ENCODE peak calls at places on chromosomes 6 and 20, in four cellular contexts. One of them, this sample, is unnamed.

GRCh38 chr20:59032713-59033059 is 551 bp upstream of the ATP5F1E start:
- DNase-seq in K562: no peak
- DNase-seq in HepG2: peak; percentile 54
- DNase-seq in HCT116: peak; percentile 21
- DNase-seq in this sample: peak; percentile 64

GRCh38 chr6:39785281-39785680 is 6.9 kb upstream of the DAAM2 start:
- DNase-seq in K562: no peak
- DNase-seq in HepG2: no peak
- DNase-seq in HCT116: no peak
- DNase-seq in this sample: no peak

GRCh38 chr6:1394591-1395463 is 5.5 kb downstream of the FOXF2 start:
- DNase-seq in K562: no peak
- DNase-seq in HepG2: no peak
- DNase-seq in HCT116: no peak
- DNase-seq in this sample: no peak

GRCh38 chr6:30615219-30615957 is 1.7 kb downstream of the PPP1R10 start:
- DNase-seq in K562: no peak
- DNase-seq in HepG2: peak; percentile 83
- DNase-seq in HCT116: peak; percentile 75
- DNase-seq in this sample: no peak

GRCh38 chr20:48571945-48572589 is 255.7 kb downstream of the PREX1 start:
- DNase-seq in K562: no peak
- DNase-seq in HepG2: no peak
- DNase-seq in HCT116: no peak
- DNase-seq in this sample: peak; percentile 39

GRCh38 chr20:17419459-17419858 is 111.7 kb downstream of the BFSP1 start:
- DNase-seq in K562: no peak
- DNase-seq in HepG2: no peak
- DNase-seq in HCT116: no peak
- DNase-seq in this sample: no peak

GRCh38 chr6:145427232-145427631 is 308.1 kb downstream of the EPM2A start:
- DNase-seq in K562: no peak
- DNase-seq in HepG2: no peak
- DNase-seq in HCT116: no peak
- DNase-seq in this sample: no peak

GRCh38 chr6:69913361-69913760 is 47.0 kb downstream of the COL19A1 start:
- DNase-seq in K562: no peak
- DNase-seq in HepG2: no peak
- DNase-seq in HCT116: no peak
- DNase-seq in this sample: no peak

GRCh38 chr20:23362392-23363256 is 642 bp downstream of the GZF1 start:
- DNase-seq in K562: no peak
- DNase-seq in HepG2: peak; percentile 46
- DNase-seq in HCT116: no peak
- DNase-seq in this sample: no peak

GRCh38 chr20:36833275-36834020 is 42.5 kb upstream of the TLDC2 start:
- DNase-seq in K562: no peak
- DNase-seq in HepG2: no peak
- DNase-seq in HCT116: no peak
- DNase-seq in this sample: no peak

GRCh38 chr20:55424968-55425367 is 580.4 kb downstream of the CBLN4 start:
- DNase-seq in K562: no peak
- DNase-seq in HepG2: no peak
- DNase-seq in HCT116: no peak
- DNase-seq in this sample: no peak

GRCh38 chr20:4445331-4445730 is 276.4 kb upstream of the PRND start:
- DNase-seq in K562: no peak
- DNase-seq in HepG2: no peak
- DNase-seq in HCT116: no peak
- DNase-seq in this sample: no peak

GRCh38 chr6:137261393-137262154 is 42.4 kb upstream of the IFNGR1 start:
- DNase-seq in K562: no peak
- DNase-seq in HepG2: peak; percentile 82
- DNase-seq in HCT116: no peak
- DNase-seq in this sample: no peak

GRCh38 chr6:117194978-117195377 is 70.4 kb upstream of the VGLL2 start:
- DNase-seq in K562: no peak
- DNase-seq in HepG2: no peak
- DNase-seq in HCT116: no peak
- DNase-seq in this sample: no peak

GRCh38 chr6:37141291-37142046 is 28.5 kb upstream of the PIM1 start:
- DNase-seq in K562: no peak
- DNase-seq in HepG2: no peak
- DNase-seq in HCT116: no peak
- DNase-seq in this sample: no peak

GRCh38 chr6:161067749-161068148 is 76.2 kb downstream of the MAP3K4 start:
- DNase-seq in K562: no peak
- DNase-seq in HepG2: no peak
- DNase-seq in HCT116: no peak
- DNase-seq in this sample: no peak

GRCh38 chr6:132202569-132202968 is 198.7 kb downstream of the MOXD1 start:
- DNase-seq in K562: no peak
- DNase-seq in HepG2: no peak
- DNase-seq in HCT116: no peak
- DNase-seq in this sample: no peak

GRCh38 chr6:27472182-27472616 is 706 bp downstream of the ZNF184 start:
- DNase-seq in K562: peak; percentile 60
- DNase-seq in HepG2: peak; percentile 62
- DNase-seq in HCT116: peak; percentile 59
- DNase-seq in this sample: peak; percentile 56

GRCh38 chr20:40441771-40442170 is 247.3 kb downstream of the MAFB start:
- DNase-seq in K562: no peak
- DNase-seq in HepG2: no peak
- DNase-seq in HCT116: no peak
- DNase-seq in this sample: no peak

GRCh38 chr6:135905604-135906300 is 54.3 kb downstream of the PDE7B start:
- DNase-seq in K562: no peak
- DNase-seq in HepG2: no peak
- DNase-seq in HCT116: no peak
- DNase-seq in this sample: no peak

GRCh38 chr6:135906542-135906941 is 55.0 kb downstream of the PDE7B start:
- DNase-seq in K562: no peak
- DNase-seq in HepG2: no peak
- DNase-seq in HCT116: no peak
- DNase-seq in this sample: no peak

GRCh38 chr6:135910943-135911618 is 59.6 kb downstream of the PDE7B start:
- DNase-seq in K562: no peak
- DNase-seq in HepG2: no peak
- DNase-seq in HCT116: no peak
- DNase-seq in this sample: no peak

GRCh38 chr6:135913785-135914184 is 62.3 kb downstream of the PDE7B start:
- DNase-seq in K562: no peak
- DNase-seq in HepG2: no peak
- DNase-seq in HCT116: no peak
- DNase-seq in this sample: no peak

GRCh38 chr6:135909737-135910387 is 58.4 kb downstream of the PDE7B start:
- DNase-seq in K562: peak; percentile 35
- DNase-seq in HepG2: peak; percentile 70
- DNase-seq in HCT116: peak; percentile 76
- DNase-seq in this sample: peak; percentile 41
- TF ChIP-seq ELF1 in K562: no peak
- TF ChIP-seq ELF1 in HepG2: no peak
- TF ChIP-seq ELF1 in HCT116: no peak
- TF ChIP-seq ELF1 in this sample: no peak

GRCh38 chr6:139520321-139520768 is 145.9 kb upstream of the CITED2 start:
- DNase-seq in K562: no peak
- DNase-seq in HepG2: no peak
- DNase-seq in HCT116: no peak
- DNase-seq in this sample: no peak

GRCh38 chr6:139522471-139523220 is 148.2 kb upstream of the CITED2 start:
- DNase-seq in K562: no peak
- DNase-seq in HepG2: no peak
- DNase-seq in HCT116: no peak
- DNase-seq in this sample: no peak

GRCh38 chr6:139523986-139524385 is 149.5 kb upstream of the CITED2 start:
- DNase-seq in K562: no peak
- DNase-seq in HepG2: no peak
- DNase-seq in HCT116: no peak
- DNase-seq in this sample: no peak

GRCh38 chr6:139521338-139521737 is 146.9 kb upstream of the CITED2 start:
- DNase-seq in K562: no peak
- DNase-seq in HepG2: no peak
- DNase-seq in HCT116: no peak
- DNase-seq in this sample: no peak

DNA sequence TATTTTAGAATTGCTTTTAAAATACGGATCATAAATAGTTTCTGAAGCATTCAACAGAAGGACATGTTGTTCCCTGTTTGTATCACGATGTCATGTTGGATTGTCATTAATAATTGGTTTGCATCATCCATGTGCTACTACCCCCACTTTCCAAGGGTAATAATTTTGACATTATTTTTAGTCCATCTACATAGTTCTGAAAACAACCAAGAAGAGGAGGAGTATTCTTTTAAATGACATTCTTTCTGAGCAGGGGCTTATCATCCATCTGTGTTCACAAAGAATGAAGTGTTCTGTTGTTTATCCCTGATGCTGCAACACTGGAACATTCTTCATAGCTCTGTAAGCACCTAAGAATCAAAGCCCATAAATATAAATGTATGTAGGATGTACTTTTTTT is 151.0 kb upstream of the CITED2 start:
- DNase-seq in K562: no peak
- DNase-seq in HepG2: no peak
- DNase-seq in HCT116: no peak
- DNase-seq in this sample: no peak
- TF ChIP-seq ELF1 in K562: no peak
- TF ChIP-seq ELF1 in HepG2: no peak
- TF ChIP-seq ELF1 in HCT116: no peak
- TF ChIP-seq ELF1 in this sample: no peak

DNA sequence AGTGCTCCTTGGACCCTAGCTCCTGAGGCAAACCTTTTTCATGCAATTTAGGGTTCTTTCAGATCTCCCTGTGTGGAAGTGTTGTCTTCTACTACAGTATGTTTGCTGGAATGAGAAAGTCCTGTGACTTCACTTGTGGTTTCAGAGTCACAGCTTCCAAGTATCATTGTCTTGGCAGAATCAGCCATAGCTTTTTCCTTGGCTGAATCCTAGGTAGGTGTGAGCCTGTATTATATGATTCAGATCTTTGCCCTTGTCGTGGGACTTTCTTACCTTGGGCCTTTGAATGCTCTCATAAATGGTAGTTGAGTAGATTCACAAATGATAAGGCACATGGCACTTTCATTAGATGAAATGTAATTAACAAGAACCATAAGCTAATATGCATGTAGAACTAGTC is 16.5 kb downstream of the CARMIL1 start:
- DNase-seq in K562: no peak
- DNase-seq in HepG2: no peak
- DNase-seq in HCT116: no peak
- DNase-seq in this sample: no peak
- TF ChIP-seq ELF1 in K562: no peak
- TF ChIP-seq ELF1 in HepG2: no peak
- TF ChIP-seq ELF1 in HCT116: no peak
- TF ChIP-seq ELF1 in this sample: no peak

GRCh38 chr20:21995461-21995860 is 290.0 kb downstream of the PAX1 start:
- DNase-seq in K562: no peak
- DNase-seq in HepG2: no peak
- DNase-seq in HCT116: no peak
- DNase-seq in this sample: no peak
- TF ChIP-seq ELF1 in K562: no peak
- TF ChIP-seq ELF1 in HepG2: no peak
- TF ChIP-seq ELF1 in HCT116: no peak
- TF ChIP-seq ELF1 in this sample: no peak

GRCh38 chr20:11216451-11217314 is 542.9 kb upstream of the JAG1 start:
- DNase-seq in K562: no peak
- DNase-seq in HepG2: peak; percentile 78
- DNase-seq in HCT116: no peak
- DNase-seq in this sample: no peak

GRCh38 chr20:11217322-11217989 is 543.7 kb upstream of the JAG1 start:
- DNase-seq in K562: no peak
- DNase-seq in HepG2: no peak
- DNase-seq in HCT116: no peak
- DNase-seq in this sample: no peak

GRCh38 chr20:11210611-11211010 is 536.8 kb upstream of the JAG1 start:
- DNase-seq in K562: no peak
- DNase-seq in HepG2: no peak
- DNase-seq in HCT116: no peak
- DNase-seq in this sample: no peak

GRCh38 chr20:11212288-11212687 is 538.5 kb upstream of the JAG1 start:
- DNase-seq in K562: no peak
- DNase-seq in HepG2: no peak
- DNase-seq in HCT116: no peak
- DNase-seq in this sample: no peak

GRCh38 chr20:11214281-11214680 is 540.5 kb upstream of the JAG1 start:
- DNase-seq in K562: no peak
- DNase-seq in HepG2: no peak
- DNase-seq in HCT116: no peak
- DNase-seq in this sample: no peak
- TF ChIP-seq ELF1 in K562: no peak
- TF ChIP-seq ELF1 in HepG2: no peak
- TF ChIP-seq ELF1 in HCT116: no peak
- TF ChIP-seq ELF1 in this sample: no peak